ENCODE peak calls at places on chromosomes 11 and 22, in six cellular contexts. A is mammary epithelial cell, B is ovary, C is tibial nerve, H is cardiac muscle cell, E is brain microvascular endothelial cell. G is an unnamed sample.

GRCh38 chr11:40467771-40468170 is 991.7 kb downstream of the LRRC4C start:
- DNase-seq in A (no peak), H (no peak), E (no peak), C (no peak), B (no peak), G (no peak)

GRCh38 chr11:64074239-64074638 is 38.5 kb downstream of the FLRT1 start:
- DNase-seq in A (peak), B (no peak), C (no peak), E (no peak), H (no peak), G (no peak)

GRCh38 chr11:115340874-115341273 is 163.3 kb downstream of the CADM1 start:
- DNase-seq in A (no peak), E (no peak), B (no peak), C (no peak), H (no peak), G (no peak)

GRCh38 chr11:70270877-70271634 is 566 bp downstream of the PPFIA1 start:
- DNase-seq in E (peak), B (no peak), H (peak), A (peak), C (no peak), G (peak)

GRCh38 chr11:115244314-115244713 is 259.9 kb downstream of the CADM1 start:
- DNase-seq in A (no peak), E (no peak), H (no peak), B (no peak), C (no peak), G (no peak)

GRCh38 chr11:76667271-76667818 is 3.2 kb downstream of the LRRC32 start:
- DNase-seq in B (peak), H (no peak), E (no peak), C (no peak), A (no peak), G (no peak)

GRCh38 chr11:87628161-87628560 is 547.1 kb downstream of the RAB38 start:
- DNase-seq in E (no peak), A (no peak), B (no peak), H (no peak), C (no peak), G (no peak)

GRCh38 chr11:3882671-3883070 is 27.2 kb downstream of the STIM1 start:
- DNase-seq in C (no peak), B (no peak), E (no peak), A (no peak), H (no peak), G (no peak)

GRCh38 chr11:2797181-2797711 is 88.3 kb downstream of the CDKN1C start:
- DNase-seq in A (peak), H (no peak), C (peak), E (no peak), B (peak), G (peak)

GRCh38 chr11:124194696-124195418 is 11.7 kb downstream of the OR10D3 start:
- DNase-seq in B (no peak), H (peak), A (peak), C (no peak), E (peak), G (peak)

GRCh38 chr11:33542921-33543320 is 157.7 kb downstream of the C11orf91 start:
- DNase-seq in B (peak), E (peak), H (peak), C (peak), A (peak), G (no peak)

GRCh38 chr11:18657696-18658095 is 23.6 kb upstream of the SPTY2D1 start:
- DNase-seq in H (no peak), B (no peak), E (no peak), C (no peak), A (no peak), G (no peak)

GRCh38 chr22:25146906-25147754 is 52.5 kb upstream of the CRYBB3 start:
- DNase-seq in H (no peak), A (no peak), B (no peak), C (no peak), E (no peak), G (no peak)

GRCh38 chr11:96073536-96073935 is 149.6 kb upstream of the MTMR2 start:
- DNase-seq in A (no peak), C (no peak), H (no peak), B (no peak), E (no peak), G (no peak)

GRCh38 chr11:61499816-61500491 is 8.6 kb upstream of the LRRC10B start:
- DNase-seq in H (no peak), B (no peak), C (no peak), A (no peak), E (no peak), G (no peak)

GRCh38 chr11:81000334-81001100 is 1559.7 kb upstream of the TENM4 start:
- DNase-seq in H (no peak), E (no peak), B (no peak), C (no peak), A (no peak), G (no peak)

GRCh38 chr11:93700830-93701229 is 39.3 kb downstream of the CEP295 start:
- DNase-seq in H (no peak), B (no peak), A (no peak), C (no peak), E (peak), G (no peak)

GRCh38 chr22:47126344-47126811 is 363.9 kb downstream of the TBC1D22A start:
- DNase-seq in A (no peak), C (no peak), B (peak), H (no peak), E (no peak), G (no peak)

GRCh38 chr11:132948252-132948651 is 584.0 kb downstream of the OPCML start:
- DNase-seq in C (no peak), E (no peak), B (no peak), H (no peak), A (no peak), G (no peak)

GRCh38 chr22:44383652-44384562 is 71.2 kb upstream of the SHISAL1 start:
- DNase-seq in H (no peak), B (no peak), A (no peak), C (no peak), E (no peak), G (no peak)

GRCh38 chr11:109405671-109406070 is 16.3 kb upstream of the C11orf87 start:
- DNase-seq in H (no peak), E (peak), C (no peak), A (peak), B (no peak), G (no peak)

GRCh38 chr11:67271548-67272284 is 5.4 kb downstream of the GRK2 start:
- DNase-seq in E (no peak), H (no peak), A (no peak), C (peak), B (peak), G (no peak)

GRCh38 chr11:94861306-94861845 is 93.2 kb downstream of the AMOTL1 start:
- DNase-seq in B (no peak), H (no peak), E (no peak), A (no peak), C (no peak), G (no peak)

GRCh38 chr11:78449866-78450265 is 32.2 kb upstream of the GAB2 start:
- DNase-seq in H (no peak), B (no peak), C (no peak), E (peak), A (no peak), G (no peak)

DNA sequence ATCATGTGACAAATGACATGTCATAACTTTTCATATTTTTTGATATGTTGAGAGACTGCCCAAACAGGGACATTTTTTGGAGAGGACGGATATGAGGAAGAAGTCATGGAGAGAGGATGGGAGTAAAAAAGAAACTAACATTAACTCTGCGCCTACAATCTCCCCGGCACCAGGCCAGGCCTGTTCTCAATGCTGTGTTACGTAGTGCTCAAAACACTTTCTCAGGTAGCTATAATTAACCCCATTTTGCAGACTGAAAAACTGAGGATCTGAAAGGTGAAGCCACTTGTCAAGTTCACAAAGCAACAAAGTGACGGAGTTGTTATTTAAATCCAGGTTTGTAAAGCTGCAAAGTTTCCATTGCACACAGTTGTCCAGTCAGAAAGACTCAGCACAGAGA is 17.4 kb upstream of the NOX4 start:
- DNase-seq in C (no peak), H (no peak), A (no peak), B (no peak), E (no peak), G (no peak)
- TF ChIP-seq CTCF in C (no peak), H (no peak), A (no peak), B (no peak), E (no peak), G (no peak)

GRCh38 chr11:130877532-130877931 is 38.7 kb downstream of the SNX19 start:
- DNase-seq in A (no peak), E (no peak), H (no peak), C (no peak), B (no peak), G (no peak)

GRCh38 chr11:130876100-130876499 is 40.2 kb downstream of the SNX19 start:
- DNase-seq in B (no peak), A (no peak), C (no peak), H (no peak), E (no peak), G (no peak)

GRCh38 chr11:130874955-130875531 is 41.2 kb downstream of the SNX19 start:
- DNase-seq in A (no peak), C (no peak), H (no peak), E (no peak), B (no peak), G (no peak)

GRCh38 chr11:130874396-130874795 is 41.9 kb downstream of the SNX19 start:
- DNase-seq in H (no peak), A (peak), C (no peak), B (no peak), E (no peak), G (no peak)

DNA sequence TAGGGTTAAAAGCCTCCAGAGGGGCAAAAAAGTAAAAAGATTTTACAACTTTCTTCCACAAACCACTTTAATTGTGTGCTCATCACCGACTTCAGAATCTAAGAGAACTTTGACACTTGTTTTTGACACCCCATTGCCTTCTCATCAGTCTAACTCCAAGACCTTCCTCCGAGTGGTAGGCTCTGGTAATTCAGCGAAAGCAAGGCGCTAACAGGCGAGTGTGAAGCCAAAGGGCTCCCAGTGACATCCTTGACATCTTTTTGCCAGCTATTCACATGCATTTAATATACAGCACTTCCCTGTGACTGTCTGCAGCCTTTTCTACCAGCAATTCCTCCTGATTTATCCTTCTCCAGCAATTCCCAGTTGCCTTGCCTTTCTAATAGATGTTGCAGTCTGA is 39.3 kb downstream of the SNX19 start:
- DNase-seq in A (no peak), C (no peak), E (no peak), H (no peak), B (no peak), G (no peak)
- H3K27ac ChIP-seq in A (no peak), C (peak), E (no peak), H (no peak), B (no peak), G (no peak)

DNA sequence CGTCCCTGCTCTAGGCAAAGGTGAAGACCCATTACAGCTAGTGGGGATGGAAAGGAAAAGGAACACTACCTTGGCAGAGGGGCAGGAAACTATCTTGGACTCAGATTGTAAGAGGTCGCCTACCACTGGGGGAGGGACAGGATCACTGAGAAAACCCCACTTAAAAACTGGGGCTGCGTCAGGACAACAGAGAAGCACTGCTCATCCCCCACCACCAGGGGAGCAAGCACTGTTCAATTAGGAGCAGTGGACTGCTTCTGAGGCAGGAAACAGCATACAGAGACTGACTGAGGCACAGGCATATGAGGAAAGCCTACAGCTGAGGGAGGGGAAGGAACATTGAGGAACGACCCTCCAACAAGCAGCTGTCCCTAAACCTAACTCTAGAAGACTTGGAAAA is 20.8 kb upstream of the DLAT start:
- DNase-seq in E (peak), A (no peak), H (no peak), C (no peak), B (no peak), G (no peak)
- TF ChIP-seq CTCF in E (peak), A (peak), H (peak), C (no peak), B (no peak), G (peak)

GRCh38 chr22:37747715-37748100 is 50.9 kb downstream of the TRIOBP start:
- DNase-seq in B (no peak), E (no peak), C (no peak), A (no peak), H (no peak), G (no peak)
- H3K27ac ChIP-seq in B (peak), E (no peak), C (peak), A (peak), H (peak), G (no peak)

GRCh38 chr11:125258626-125259025 is 94.1 kb downstream of the PKNOX2 start:
- DNase-seq in A (no peak), E (no peak), C (no peak), H (no peak), B (no peak), G (no peak)

GRCh38 chr11:125257751-125258150 is 93.2 kb downstream of the PKNOX2 start:
- DNase-seq in C (no peak), A (no peak), B (no peak), H (no peak), E (no peak), G (no peak)

GRCh38 chr11:125253795-125254525 is 89.4 kb downstream of the PKNOX2 start:
- DNase-seq in E (no peak), H (no peak), C (no peak), A (no peak), B (peak), G (no peak)

GRCh38 chr11:125256471-125257010 is 92.0 kb downstream of the PKNOX2 start:
- DNase-seq in C (no peak), A (no peak), E (no peak), B (no peak), H (no peak), G (no peak)

DNA sequence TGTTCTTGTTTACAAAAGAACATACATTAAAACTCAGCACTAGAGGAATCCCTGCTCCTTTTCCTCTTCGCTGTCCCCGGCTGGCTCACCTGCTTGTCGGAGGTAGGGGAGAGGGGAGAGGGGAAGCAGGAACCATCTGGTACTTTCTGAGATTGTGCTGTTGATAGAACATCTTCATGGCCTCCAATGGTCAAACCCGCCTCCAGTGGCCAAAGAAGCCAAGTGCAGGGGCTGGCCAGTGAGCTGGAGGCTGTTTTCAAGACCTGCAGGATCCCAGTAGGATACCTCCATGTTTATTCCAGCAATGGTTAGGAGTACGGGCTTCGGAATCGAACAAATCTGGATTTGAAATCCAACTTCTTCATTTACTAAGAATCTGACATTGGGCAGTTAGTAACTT is 92.6 kb downstream of the PKNOX2 start:
- DNase-seq in A (no peak), E (no peak), C (no peak), B (no peak), H (no peak), G (no peak)
- TF ChIP-seq CTCF in A (no peak), E (peak), C (peak), B (no peak), H (peak), G (no peak)

GRCh38 chr11:13334068-13334785 is 56.6 kb downstream of the BMAL1 start:
- DNase-seq in A (peak), B (no peak), H (no peak), E (no peak), C (no peak), G (no peak)
- H3K27ac ChIP-seq in A (peak), B (no peak), H (no peak), E (no peak), C (no peak), G (no peak)

GRCh38 chr22:19753996-19754700 is 6.4 kb upstream of the TBX1 start:
- DNase-seq in H (no peak), B (no peak), A (no peak), E (no peak), C (no peak), G (no peak)
- TF ChIP-seq CTCF in H (no peak), B (no peak), A (no peak), E (no peak), C (no peak), G (no peak)

GRCh38 chr11:72522186-72522585 is 87.9 kb upstream of the CLPB start:
- DNase-seq in B (no peak), H (no peak), C (no peak), A (no peak), E (no peak), G (no peak)
- H3K27ac ChIP-seq in B (no peak), H (no peak), C (no peak), A (no peak), E (no peak), G (no peak)

GRCh38 chr22:43173566-43173965 is 13.4 kb downstream of the TTLL12 start:
- DNase-seq in H (no peak), E (no peak), C (no peak), A (no peak), B (no peak), G (no peak)

GRCh38 chr22:43171019-43171491 is 15.9 kb downstream of the TTLL12 start:
- DNase-seq in C (no peak), B (no peak), E (no peak), H (no peak), A (no peak), G (no peak)

GRCh38 chr22:43172191-43172590 is 14.7 kb downstream of the TTLL12 start:
- DNase-seq in H (no peak), B (no peak), A (no peak), C (no peak), E (no peak), G (no peak)

GRCh38 chr22:43170131-43170480 is 16.8 kb downstream of the TTLL12 start:
- DNase-seq in E (no peak), B (no peak), H (no peak), A (no peak), C (no peak), G (no peak)

GRCh38 chr22:43171607-43172006 is 15.3 kb downstream of the TTLL12 start:
- DNase-seq in E (no peak), A (no peak), B (no peak), C (no peak), H (no peak), G (no peak)
- TF ChIP-seq CTCF in E (no peak), A (no peak), B (no peak), C (no peak), H (no peak), G (no peak)